ENCODE peak calls at places on chromosome 15, in five cellular contexts. U, S, I, K and C are unnamed samples.

GRCh38 chr15:40108061-40108854 is 421 bp downstream of the BMF start:
- DNase-seq in K (peak), I (peak), U (peak), S (peak), C (peak)

GRCh38 chr15:63800245-63800644 is 33.5 kb downstream of the HERC1 start:
- DNase-seq in K (no peak), I (no peak), U (no peak), S (no peak), C (no peak)

GRCh38 chr15:35019401-35020327 is 31.6 kb upstream of the ZNF770 start:
- DNase-seq in K (peak), I (peak), S (no peak), U (no peak), C (no peak)

GRCh38 chr15:98649621-98649995 is 1.3 kb downstream of the IGF1R start:
- DNase-seq in K (no peak), S (peak), U (no peak), I (no peak), C (peak)

GRCh38 chr15:68187559-68187958 is 17.6 kb downstream of the CALML4 start:
- DNase-seq in I (no peak), S (peak), U (peak), K (no peak), C (no peak)

GRCh38 chr15:99486371-99487336 is 79.1 kb upstream of the MEF2A start:
- DNase-seq in K (peak), I (peak), U (peak), S (peak), C (peak)

GRCh38 chr15:52567886-52568568 is 803 bp downstream of the ARPP19 start:
- DNase-seq in U (no peak), I (peak), K (peak), S (peak), C (no peak)

GRCh38 chr15:89367485-89368451 is 33.1 kb upstream of the POLG start:
- DNase-seq in U (no peak), I (no peak), K (peak), S (no peak), C (no peak)

GRCh38 chr15:100712226-100712625 is 109.8 kb downstream of the ASB7 start:
- DNase-seq in I (no peak), S (peak), K (no peak), U (no peak), C (peak)

GRCh38 chr15:61831505-61831921 is 228.7 kb downstream of the VPS13C start:
- DNase-seq in K (no peak), U (no peak), I (no peak), S (no peak), C (no peak)

GRCh38 chr15:37061996-37062395 is 38.4 kb downstream of the MEIS2 start:
- DNase-seq in I (peak), U (no peak), S (no peak), K (no peak), C (no peak)

GRCh38 chr15:77420610-77421369 is at the start of gene HMG20A:
- DNase-seq in I (peak), S (peak), K (peak), U (peak), C (peak)

GRCh38 chr15:61828008-61828407 is 232.2 kb downstream of the VPS13C start:
- DNase-seq in I (peak), S (no peak), U (no peak), K (peak), C (no peak)

GRCh38 chr15:83275412-83275811 is 9.1 kb downstream of the BNC1 start:
- DNase-seq in K (peak), U (peak), S (no peak), I (no peak), C (no peak)

GRCh38 chr15:55564347-55565145 is 23.6 kb downstream of the PYGO1 start:
- DNase-seq in K (no peak), S (no peak), U (no peak), I (no peak), C (no peak)

GRCh38 chr15:75750261-75751050 is 37.8 kb upstream of the CSPG4 start:
- DNase-seq in U (no peak), I (no peak), K (no peak), S (no peak), C (no peak)

GRCh38 chr15:37933685-37934084 is 755 bp upstream of the TMCO5A start:
- DNase-seq in U (peak), I (no peak), S (no peak), K (no peak), C (no peak)

GRCh38 chr15:88835119-88835518 is 31.9 kb downstream of the ACAN start:
- DNase-seq in K (no peak), U (no peak), S (no peak), I (no peak), C (no peak)

GRCh38 chr15:92435145-92435544 is 41.5 kb downstream of the ST8SIA2 start:
- DNase-seq in I (no peak), S (no peak), U (no peak), K (no peak), C (no peak)

GRCh38 chr15:88878720-88879184 is 16.6 kb downstream of the HAPLN3 start:
- DNase-seq in I (peak), S (peak), U (peak), K (peak), C (no peak)

GRCh38 chr15:94924057-94924456 is 692.7 kb downstream of the MCTP2 start:
- DNase-seq in S (no peak), K (no peak), U (no peak), I (no peak), C (no peak)

GRCh38 chr15:84817461-84818081 is 415 bp downstream of the ALPK3 start:
- DNase-seq in I (no peak), U (no peak), K (no peak), S (no peak), C (no peak)

GRCh38 chr15:84821501-84822021 is 4.4 kb downstream of the ALPK3 start:
- DNase-seq in S (no peak), K (no peak), U (no peak), I (no peak), C (no peak)

GRCh38 chr15:84819791-84820190 is 2.6 kb downstream of the ALPK3 start:
- DNase-seq in I (no peak), K (no peak), S (no peak), U (no peak), C (no peak)

GRCh38 chr15:84818221-84819131 is 1.3 kb downstream of the ALPK3 start:
- DNase-seq in K (peak), U (peak), S (peak), I (peak), C (peak)

DNA sequence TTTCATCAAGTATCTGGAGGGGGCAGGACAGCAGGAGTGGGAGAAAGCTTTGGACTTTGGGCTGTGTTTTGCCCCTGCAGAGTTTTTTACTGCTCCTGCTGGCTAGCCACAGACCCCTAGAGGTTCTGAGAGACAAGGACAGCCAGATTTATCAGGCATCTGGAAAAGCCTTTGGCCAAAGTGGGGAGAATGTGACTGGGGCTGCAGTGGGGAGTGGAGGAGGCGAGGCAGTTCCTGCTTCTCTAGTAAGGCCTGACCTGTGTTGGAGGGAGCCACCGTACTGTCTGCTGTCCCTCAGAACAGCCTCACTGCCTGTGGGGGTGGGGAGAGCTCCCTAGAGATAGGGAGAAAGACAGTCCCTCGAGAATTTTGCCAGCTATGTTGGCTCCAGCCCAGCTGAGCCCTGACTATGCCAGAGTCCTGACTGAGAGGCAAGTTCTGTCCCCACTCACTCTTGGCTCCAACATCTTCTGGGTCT is 2.2 kb downstream of the ALPK3 start:
- DNase-seq in U (no peak), K (peak), I (no peak), S (peak), C (peak)
- TF ChIP-seq CTCF in U (no peak), K (no peak), I (no peak), S (no peak), C (no peak)

GRCh38 chr15:50318697-50319096 is 36.3 kb downstream of the GABPB1 start:
- DNase-seq in S (no peak), U (no peak), K (no peak), I (no peak), C (no peak)

GRCh38 chr15:50321680-50322079 is 33.3 kb downstream of the GABPB1 start:
- DNase-seq in I (no peak), K (no peak), U (no peak), S (no peak), C (no peak)

GRCh38 chr15:50320504-50320903 is 34.5 kb downstream of the GABPB1 start:
- DNase-seq in S (no peak), U (no peak), K (no peak), I (no peak), C (no peak)

GRCh38 chr15:50312636-50313035 is 42.4 kb downstream of the GABPB1 start:
- DNase-seq in K (no peak), I (no peak), S (no peak), U (no peak), C (no peak)

DNA sequence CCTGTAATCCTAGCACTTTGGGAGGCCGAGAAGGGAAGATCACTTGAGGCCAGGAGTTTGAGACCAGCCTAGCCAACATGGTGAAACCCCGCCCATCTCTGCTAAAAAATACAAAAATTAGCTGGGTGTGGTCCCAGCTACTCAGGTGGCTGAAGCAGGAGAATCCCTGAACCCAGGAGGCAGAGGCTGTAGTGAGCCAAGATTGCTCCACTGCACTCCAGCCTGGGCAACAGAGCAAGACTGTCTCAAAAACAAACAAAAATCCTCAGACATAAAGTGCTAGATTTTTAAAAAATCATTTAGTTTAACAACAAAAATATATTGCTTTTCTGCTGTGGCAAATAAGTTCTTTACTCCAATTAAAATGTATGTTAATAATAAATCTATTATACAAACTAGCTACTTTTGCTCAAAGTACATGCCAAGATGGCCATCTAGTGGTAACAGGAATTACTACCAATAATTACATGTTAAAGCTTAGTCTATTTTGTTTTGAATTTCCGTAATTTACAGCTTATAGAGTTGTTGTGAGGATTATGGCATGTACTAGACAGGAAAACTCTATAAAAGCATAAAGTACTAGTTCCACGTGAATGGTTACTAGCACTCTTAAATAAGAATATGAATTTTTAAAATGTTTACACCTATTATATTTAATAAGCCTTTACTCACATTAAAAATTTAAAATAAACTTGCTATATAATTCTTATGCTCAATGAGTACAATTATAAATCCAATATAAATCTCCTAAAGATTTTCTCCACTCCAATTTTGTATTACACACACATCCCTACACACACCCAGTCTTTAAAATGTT is 39.0 kb downstream of the GABPB1 start:
- DNase-seq in K (peak), S (no peak), U (peak), I (peak), C (no peak)
- TF ChIP-seq CTCF in K (peak), S (peak), U (peak), I (peak), C (peak)

GRCh38 chr15:41115088-41115651 is 910 bp downstream of the INO80 start:
- DNase-seq in U (peak), S (no peak), I (peak), K (peak), C (no peak)
- TF ChIP-seq CTCF in U (peak), S (no peak), I (peak), K (no peak), C (no peak)

GRCh38 chr15:32957219-32957618 is 237.3 kb downstream of the FMN1 start:
- DNase-seq in K (peak), S (no peak), U (no peak), I (peak), C (no peak)

GRCh38 chr15:32952062-32952461 is 234.3 kb downstream of the GREM1 start:
- DNase-seq in U (no peak), K (no peak), S (no peak), I (no peak), C (no peak)

GRCh38 chr15:32959077-32959476 is 235.4 kb downstream of the FMN1 start:
- DNase-seq in I (no peak), S (no peak), K (no peak), U (peak), C (no peak)

GRCh38 chr15:32952901-32953889 is 235.4 kb downstream of the GREM1 start:
- DNase-seq in U (peak), I (no peak), K (no peak), S (peak), C (peak)

GRCh38 chr15:32956006-32956405 is 238.2 kb downstream of the GREM1 start:
- DNase-seq in I (peak), K (peak), S (no peak), U (peak), C (no peak)
- TF ChIP-seq CTCF in I (peak), K (peak), S (no peak), U (peak), C (peak)

DNA sequence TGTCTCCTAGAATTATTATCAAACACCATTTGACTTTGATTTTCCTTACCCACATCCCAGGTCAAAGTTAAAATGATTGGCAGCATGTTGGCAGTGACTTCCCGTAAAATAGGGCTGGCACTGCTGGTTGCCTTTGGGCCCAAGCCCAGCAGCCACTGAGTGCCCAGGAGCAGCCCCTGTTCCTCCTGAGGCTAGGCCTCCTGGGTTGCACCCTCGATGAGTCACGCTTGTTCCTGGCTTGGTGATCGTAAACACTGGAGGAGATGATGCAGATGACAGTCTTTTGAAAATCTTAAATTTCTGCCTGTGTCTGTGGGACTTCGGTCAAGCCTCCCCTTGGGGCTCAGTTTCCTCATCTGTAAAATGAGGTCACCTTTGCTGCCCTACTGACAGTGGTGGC is 290.0 kb downstream of the TLE3 start:
- DNase-seq in S (no peak), I (peak), K (peak), U (peak), C (peak)
- TF ChIP-seq CTCF in S (no peak), I (no peak), K (no peak), U (no peak), C (no peak)

DNA sequence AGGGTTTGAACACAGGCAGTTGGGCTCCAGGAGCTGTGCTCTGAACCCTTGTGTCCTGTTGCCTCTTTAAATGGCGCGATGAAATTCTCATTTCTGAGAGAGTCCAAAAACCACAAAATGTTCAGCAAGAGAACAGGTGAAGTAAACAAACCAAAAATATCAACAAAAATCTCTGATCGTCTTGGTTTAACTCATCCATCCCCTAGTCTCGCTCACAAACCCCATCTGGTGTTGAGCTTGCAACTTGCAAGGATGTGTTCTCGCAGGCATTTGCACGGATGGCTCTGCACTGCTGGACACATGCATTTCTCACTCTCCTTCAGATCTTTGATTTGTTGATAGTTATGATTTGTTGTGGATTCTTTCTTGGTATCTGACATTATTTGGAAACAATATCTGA is 31.1 kb downstream of the FAH start:
- DNase-seq in K (peak), S (no peak), I (peak), U (no peak), C (no peak)
- TF ChIP-seq CTCF in K (peak), S (no peak), I (peak), U (peak), C (peak)

GRCh38 chr15:78438595-78439285 is 724 bp downstream of the IREB2 start:
- DNase-seq in U (peak), S (peak), K (peak), I (no peak), C (no peak)
- TF ChIP-seq CTCF in U (peak), S (no peak), K (no peak), I (peak), C (no peak)

DNA sequence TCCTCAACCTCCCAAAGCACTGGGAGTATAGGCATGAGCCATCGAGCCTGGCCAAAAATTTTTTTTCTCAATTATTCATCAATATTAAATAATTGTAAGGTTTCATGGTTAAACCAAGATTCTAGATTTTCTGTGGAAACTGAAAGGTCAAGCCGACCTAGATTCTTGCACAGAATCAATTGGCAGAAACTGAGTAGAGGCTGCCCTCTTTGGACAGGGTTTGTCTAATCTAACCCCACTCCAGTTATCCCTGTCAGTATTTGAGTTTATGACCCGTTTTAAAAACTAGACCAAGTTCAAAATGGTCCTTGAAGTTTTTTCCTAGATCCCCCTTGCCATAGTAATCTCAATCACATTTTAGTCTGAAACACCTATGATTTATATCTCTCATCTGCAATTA is 8.6 kb upstream of the ADAM10 start:
- DNase-seq in S (no peak), I (no peak), U (no peak), K (peak), C (no peak)
- TF ChIP-seq CTCF in S (peak), I (peak), U (peak), K (peak), C (no peak)